ENCODE peak calls at places on chromosome 21, in eight cellular contexts. One of them, this sample, is unnamed.

GRCh38 chr21:31117046-31117916 is 79.0 kb upstream of the KRTAP19-8 start:
- DNase-seq in AG20443: peak
- DNase-seq in HFF-Myc: no peak
- DNase-seq in HuH-7: no peak
- DNase-seq in mammary epithelial cell: peak
- DNase-seq in mucosa of descending colon: no peak
- DNase-seq in astrocyte of the spinal cord: peak
- DNase-seq in colonic mucosa: no peak
- DNase-seq in this sample: peak

GRCh38 chr21:40567511-40567910 is 279.4 kb downstream of the DSCAM start:
- DNase-seq in mammary epithelial cell: no peak
- DNase-seq in mucosa of descending colon: no peak
- DNase-seq in HuH-7: no peak
- DNase-seq in AG20443: no peak
- DNase-seq in colonic mucosa: no peak
- DNase-seq in astrocyte of the spinal cord: no peak
- DNase-seq in HFF-Myc: no peak
- DNase-seq in this sample: no peak

GRCh38 chr21:41726630-41726969 is 40.3 kb downstream of the RIPK4 start:
- DNase-seq in mammary epithelial cell: no peak
- DNase-seq in AG20443: no peak
- DNase-seq in mucosa of descending colon: no peak
- DNase-seq in colonic mucosa: no peak
- DNase-seq in astrocyte of the spinal cord: no peak
- DNase-seq in HuH-7: no peak
- DNase-seq in HFF-Myc: no peak
- DNase-seq in this sample: no peak

GRCh38 chr21:42809577-42810440 is 69.5 kb downstream of the WDR4 start:
- DNase-seq in colonic mucosa: no peak
- DNase-seq in mammary epithelial cell: no peak
- DNase-seq in AG20443: no peak
- DNase-seq in HFF-Myc: no peak
- DNase-seq in astrocyte of the spinal cord: no peak
- DNase-seq in HuH-7: no peak
- DNase-seq in mucosa of descending colon: no peak
- DNase-seq in this sample: no peak

GRCh38 chr21:43692949-43693348 is 26.0 kb upstream of the PDXK start:
- DNase-seq in HFF-Myc: no peak
- DNase-seq in mammary epithelial cell: no peak
- DNase-seq in AG20443: no peak
- DNase-seq in astrocyte of the spinal cord: no peak
- DNase-seq in colonic mucosa: no peak
- DNase-seq in mucosa of descending colon: no peak
- DNase-seq in HuH-7: no peak
- DNase-seq in this sample: no peak

GRCh38 chr21:34280389-34280795 is 83.4 kb upstream of the KCNE2 start:
- DNase-seq in mammary epithelial cell: no peak
- DNase-seq in HuH-7: no peak
- DNase-seq in HFF-Myc: no peak
- DNase-seq in AG20443: peak
- DNase-seq in mucosa of descending colon: no peak
- DNase-seq in astrocyte of the spinal cord: no peak
- DNase-seq in colonic mucosa: peak
- DNase-seq in this sample: no peak

GRCh38 chr21:33089439-33089838 is 19.5 kb downstream of the OLIG1 start:
- DNase-seq in HFF-Myc: no peak
- DNase-seq in colonic mucosa: no peak
- DNase-seq in HuH-7: no peak
- DNase-seq in astrocyte of the spinal cord: no peak
- DNase-seq in mammary epithelial cell: no peak
- DNase-seq in AG20443: no peak
- DNase-seq in mucosa of descending colon: no peak
- DNase-seq in this sample: peak

GRCh38 chr21:27806261-27806660 is 839.4 kb upstream of the ADAMTS5 start:
- DNase-seq in AG20443: no peak
- DNase-seq in HuH-7: no peak
- DNase-seq in astrocyte of the spinal cord: no peak
- DNase-seq in colonic mucosa: no peak
- DNase-seq in mucosa of descending colon: no peak
- DNase-seq in mammary epithelial cell: no peak
- DNase-seq in HFF-Myc: no peak
- DNase-seq in this sample: no peak

GRCh38 chr21:15285567-15285966 is 220.8 kb upstream of the NRIP1 start:
- DNase-seq in mucosa of descending colon: no peak
- DNase-seq in AG20443: no peak
- DNase-seq in colonic mucosa: no peak
- DNase-seq in HuH-7: no peak
- DNase-seq in astrocyte of the spinal cord: no peak
- DNase-seq in HFF-Myc: no peak
- DNase-seq in mammary epithelial cell: no peak
- DNase-seq in this sample: no peak

GRCh38 chr21:41639766-41640165 is 127.1 kb downstream of the RIPK4 start:
- DNase-seq in HFF-Myc: no peak
- DNase-seq in mucosa of descending colon: no peak
- DNase-seq in colonic mucosa: no peak
- DNase-seq in astrocyte of the spinal cord: no peak
- DNase-seq in mammary epithelial cell: no peak
- DNase-seq in AG20443: no peak
- DNase-seq in HuH-7: no peak
- DNase-seq in this sample: no peak

This sample was measured in HT1080.